ENCODE peak calls at places on chromosomes 2 and 18, in ten cellular contexts. N, Q, G, C, W, Y, E, J, O and K are unnamed samples.

GRCh38 chr2:171595896-171596295 is 73.6 kb downstream of the CYBRD1 start:
- DNase-seq in J (no peak), W (no peak), Q (no peak), G (peak; percentile 83), Y (no peak), C (no peak), N (no peak), E (peak; percentile 57), O (no peak), K (no peak)

GRCh38 chr2:43192939-43193651 is 33.3 kb downstream of the ZFP36L2 start:
- DNase-seq in G (no peak), N (no peak), J (no peak), O (no peak), W (no peak), Q (no peak), Y (no peak), C (no peak), E (no peak), K (no peak)

GRCh38 chr18:34901299-34901698 is 139.9 kb upstream of the MAPRE2 start:
- DNase-seq in O (no peak), J (no peak), Q (no peak), C (no peak), E (peak; percentile 26), G (peak; percentile 9), Y (no peak), N (no peak), W (peak; percentile 15), K (no peak)

GRCh38 chr2:188245230-188245629 is 46.4 kb upstream of the GULP1 start:
- DNase-seq in J (no peak), Q (no peak), N (no peak), G (no peak), Y (no peak), W (no peak), C (no peak), O (no peak), E (no peak), K (no peak)

GRCh38 chr2:136057023-136057801 is 60.7 kb downstream of the CXCR4 start:
- DNase-seq in J (no peak), E (no peak), W (no peak), G (no peak), Y (no peak), O (no peak), N (no peak), Q (no peak), C (peak; percentile 59), K (no peak)

GRCh38 chr2:130912471-130912870 is 75.8 kb downstream of the ARHGEF4 start:
- DNase-seq in Q (no peak), O (no peak), E (no peak), Y (no peak), J (no peak), W (no peak), G (no peak), N (no peak), C (no peak), K (no peak)

GRCh38 chr2:127932199-127932877 is 46.6 kb upstream of the AMMECR1L start:
- DNase-seq in G (peak; percentile 54), Q (no peak), W (no peak), J (peak; percentile 9), Y (no peak), E (peak; percentile 61), C (no peak), N (no peak), O (no peak), K (no peak)

GRCh38 chr18:21656402-21656801 is 44.3 kb downstream of the SNRPD1 start:
- DNase-seq in J (no peak), Q (no peak), W (no peak), G (peak; percentile 28), Y (no peak), O (no peak), C (no peak), E (no peak), N (no peak), K (no peak)

GRCh38 chr2:217980591-217980990 is 22.2 kb downstream of the TNS1 start:
- DNase-seq in E (no peak), G (no peak), O (no peak), J (no peak), C (no peak), N (no peak), Y (no peak), W (no peak), Q (no peak), K (no peak)

GRCh38 chr2:217723078-217723477 is 279.7 kb downstream of the TNS1 start:
- DNase-seq in O (no peak), E (peak; percentile 47), N (no peak), W (no peak), J (no peak), G (peak; percentile 83), Q (no peak), C (no peak), Y (no peak), K (no peak)

GRCh38 chr2:96181529-96181928 is 27.1 kb downstream of the STARD7 start:
- DNase-seq in C (no peak), E (no peak), Q (no peak), O (no peak), G (no peak), N (no peak), W (no peak), J (no peak), Y (no peak), K (no peak)

GRCh38 chr18:13120967-13121586 is 97.5 kb upstream of the LDLRAD4 start:
- DNase-seq in J (no peak), O (no peak), N (no peak), C (no peak), Q (no peak), G (peak; percentile 51), Y (no peak), E (no peak), W (no peak), K (no peak)

GRCh38 chr2:3117650-3118216 is 259.9 kb downstream of the EIPR1 start:
- DNase-seq in E (no peak), W (no peak), G (no peak), C (no peak), Y (no peak), O (no peak), N (no peak), J (no peak), Q (no peak), K (peak; percentile 68)